ENCODE peak calls at places on chromosomes 5 and 9, in five cellular contexts. F is cardiac muscle cell, R is sigmoid colon, O is heart left ventricle, E is HCT116. N is an unnamed sample.

GRCh38 chr5:132010645-132011560 is 555 bp downstream of the ACSL6 start:
- DNase-seq in F (no peak), R (peak; percentile 63), O (no peak), E (no peak), N (peak; percentile 40)

GRCh38 chr9:108865037-108865436 is 3.0 kb downstream of the ACTL7A start:
- DNase-seq in F (no peak), R (no peak), O (no peak), E (no peak), N (no peak)

GRCh38 chr5:82551840-82552385 is 273.8 kb upstream of the RPS23 start:
- DNase-seq in F (no peak), R (no peak), O (no peak), E (no peak), N (no peak)

GRCh38 chr9:37511006-37511714 is 25.4 kb downstream of the POLR1E start:
- DNase-seq in F (peak; percentile 50), R (no peak), O (no peak), E (peak; percentile 13), N (no peak)

GRCh38 chr5:80245986-80246781 is 9.7 kb downstream of the SERINC5 start:
- DNase-seq in F (no peak), R (no peak), O (no peak), E (no peak), N (no peak)

GRCh38 chr5:34488984-34489383 is 167.1 kb upstream of the RAI14 start:
- DNase-seq in F (no peak), R (no peak), O (no peak), E (no peak), N (no peak)

GRCh38 chr9:72154468-72155281 is 5.4 kb downstream of the GDA start:
- DNase-seq in F (no peak), R (no peak), O (no peak), E (no peak), N (no peak)

GRCh38 chr5:5826911-5827310 is 404.4 kb downstream of the ICE1 start:
- DNase-seq in F (no peak), R (no peak), O (no peak), E (no peak), N (no peak)

GRCh38 chr9:11257992-11258391 is 645.2 kb upstream of the PTPRD start:
- DNase-seq in F (peak; percentile 71), R (no peak), O (no peak), E (no peak), N (no peak)

GRCh38 chr9:99130069-99130468 is 25.2 kb downstream of the TGFBR1 start:
- DNase-seq in F (no peak), R (no peak), O (no peak), E (no peak), N (no peak)

GRCh38 chr5:15683332-15683731 is 183.4 kb downstream of the FBXL7 start:
- DNase-seq in F (peak; percentile 36), R (no peak), O (peak; percentile 38), E (no peak), N (no peak)

GRCh38 chr5:134133213-134133994 is 18.9 kb downstream of the TCF7 start:
- DNase-seq in F (no peak), R (peak; percentile 50), O (no peak), E (no peak), N (no peak)

GRCh38 chr9:133528887-133529262 is 4.1 kb upstream of the MYMK start:
- DNase-seq in F (no peak), R (no peak), O (no peak), E (no peak), N (no peak)

GRCh38 chr5:111043712-111044506 is 27.6 kb upstream of the TSLP start:
- DNase-seq in F (peak; percentile 2), R (no peak), O (no peak), E (no peak), N (no peak)

GRCh38 chr9:110126986-110127864 is 80.7 kb downstream of the C9orf152 start:
- DNase-seq in F (peak; percentile 83), R (peak; percentile 92), O (peak; percentile 90), E (no peak), N (no peak)

GRCh38 chr5:176851871-176852270 is 41.5 kb downstream of the UNC5A start:
- DNase-seq in F (no peak), R (no peak), O (no peak), E (no peak), N (no peak)

GRCh38 chr9:88672874-88673695 is 138.1 kb downstream of the NXNL2 start:
- DNase-seq in F (no peak), R (no peak), O (no peak), E (no peak), N (no peak)

GRCh38 chr9:77663754-77664153 is 15.6 kb upstream of the GNA14 start:
- DNase-seq in F (no peak), R (no peak), O (peak; percentile 17), E (no peak), N (no peak)

GRCh38 chr9:137816531-137817235 is 60.9 kb upstream of the CACNA1B start:
- DNase-seq in F (no peak), R (no peak), O (no peak), E (no peak), N (no peak)

GRCh38 chr9:8734760-8735159 is 935.2 kb upstream of the DMAC1 start:
- DNase-seq in F (no peak), R (no peak), O (no peak), E (no peak), N (no peak)

GRCh38 chr5:90096415-90097081 is 313.0 kb downstream of the CETN3 start:
- DNase-seq in F (peak; percentile 63), R (no peak), O (no peak), E (peak; percentile 91), N (no peak)

DNA sequence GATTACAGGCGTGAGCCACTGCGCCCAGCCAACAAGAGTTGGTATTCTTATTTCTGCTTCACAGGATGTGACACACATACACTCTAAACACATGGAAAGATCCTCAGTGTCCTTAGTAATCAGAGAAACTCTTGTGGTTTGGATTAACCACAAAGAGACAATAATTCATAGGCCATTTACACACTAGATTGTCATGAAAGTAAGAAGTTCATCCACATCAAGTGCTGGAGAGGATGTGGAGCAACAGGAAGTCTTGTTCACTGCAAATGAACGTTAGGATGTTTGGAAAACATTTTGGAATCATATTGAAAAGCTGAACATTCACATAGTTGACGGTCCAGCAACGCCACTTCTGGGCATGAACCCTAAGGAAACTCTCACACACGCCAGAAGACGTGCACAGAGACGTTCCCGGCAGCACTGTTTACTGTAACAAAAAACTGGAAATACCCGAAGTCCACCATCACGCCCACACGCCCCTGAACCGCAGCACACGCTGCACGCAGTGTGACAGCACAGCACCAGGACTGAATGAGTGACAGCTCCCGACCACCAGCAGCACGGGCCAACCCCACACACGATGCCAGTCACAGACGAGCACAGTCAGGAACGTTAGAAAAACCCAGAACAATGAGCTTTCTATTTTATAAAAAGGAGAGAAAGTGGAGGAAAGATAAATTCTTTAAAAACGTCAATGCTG is 87.6 kb downstream of the COL23A1 start:
- DNase-seq in F (no peak), R (no peak), O (no peak), E (no peak), N (no peak)
- TF ChIP-seq CTCF in F (no peak), R (no peak), O (no peak), E (no peak), N (no peak)

GRCh38 chr5:122775713-122776084 is 819 bp downstream of the SNX2 start:
- DNase-seq in F (no peak), R (no peak), O (no peak), E (no peak), N (no peak)

GRCh38 chr5:122778157-122778556 is 3.3 kb downstream of the SNX2 start:
- DNase-seq in F (no peak), R (no peak), O (no peak), E (no peak), N (no peak)

GRCh38 chr5:122774519-122774860 is 390 bp upstream of the SNX2 start:
- DNase-seq in F (no peak), R (no peak), O (no peak), E (no peak), N (no peak)

GRCh38 chr5:122774861-122775712 is at the start of gene SNX2:
- DNase-seq in F (peak; percentile 96), R (peak; percentile 96), O (peak; percentile 95), E (peak; percentile 66), N (peak; percentile 94)

DNA sequence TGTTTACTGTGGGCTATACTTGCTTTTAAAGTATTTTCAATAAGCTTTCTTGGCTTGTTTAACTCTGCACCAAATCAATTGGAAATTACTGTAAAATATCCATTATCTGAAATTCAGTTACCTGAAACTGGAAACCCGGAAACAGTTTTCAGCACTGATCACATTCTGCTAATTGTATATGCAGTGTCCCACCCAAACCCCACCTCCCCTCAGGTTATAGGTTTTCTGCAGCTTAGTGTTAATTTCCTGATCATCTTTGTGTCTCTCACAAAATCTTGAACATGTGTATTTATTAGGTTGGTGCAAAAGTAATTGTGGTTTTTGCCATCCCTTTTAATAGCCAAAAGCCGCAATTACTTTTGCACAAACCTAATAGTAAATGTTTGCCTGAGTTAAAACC is 1.3 kb downstream of the SNX2 start:
- DNase-seq in F (no peak), R (no peak), O (no peak), E (no peak), N (no peak)
- H3K27ac ChIP-seq in F (peak overlapping the region; percentile 92), R (peak overlapping the region; percentile 94), O (peak overlapping the region; percentile 80), E (no peak overlapping the region), N (no peak overlapping the region)

DNA sequence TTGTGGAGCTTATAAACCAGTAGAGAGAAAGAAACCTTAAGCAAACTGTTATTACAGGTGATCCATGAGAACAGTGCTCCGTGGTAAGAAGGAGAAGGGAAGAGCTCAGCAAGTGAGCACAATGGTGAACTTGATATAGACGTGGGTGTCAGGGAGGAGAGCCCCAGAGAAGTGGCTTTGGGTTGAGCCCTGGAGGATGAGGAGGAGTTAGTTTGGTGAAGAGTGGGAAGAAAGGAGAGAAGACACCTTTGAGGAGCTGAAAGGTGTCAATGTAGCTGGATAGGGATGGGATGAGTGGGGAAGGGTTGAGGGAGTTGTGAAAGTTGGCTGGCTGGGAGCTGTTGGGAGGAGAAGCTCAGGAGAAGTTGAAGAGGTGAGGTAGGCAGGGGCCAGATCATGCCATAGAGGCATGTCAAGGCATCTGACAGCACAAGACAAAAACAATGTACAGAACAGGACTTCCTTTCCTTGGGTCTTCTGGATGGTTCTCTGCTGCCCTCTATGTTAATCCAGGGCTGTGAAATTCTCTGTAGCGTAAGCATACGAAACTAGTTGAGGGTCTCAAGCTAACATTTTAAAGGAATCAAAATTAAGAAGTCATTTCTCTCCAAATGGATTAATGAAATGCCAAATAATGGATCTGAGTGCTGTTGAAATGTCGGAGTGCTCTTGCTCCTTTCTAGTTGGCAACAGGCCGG is 501.9 kb downstream of the KDM4C start:
- DNase-seq in F (no peak), R (no peak), O (no peak), E (no peak), N (no peak)
- TF ChIP-seq CTCF in F (peak; percentile 21), R (no peak), O (no peak), E (peak; percentile 10), N (peak; percentile 47)

GRCh38 chr9:95044731-95045508 is 272.6 kb downstream of the FANCC start:
- DNase-seq in F (peak; percentile 90), R (no peak), O (no peak), E (no peak), N (no peak)

GRCh38 chr9:95045751-95046150 is 271.8 kb downstream of the FANCC start:
- DNase-seq in F (peak; percentile 33), R (no peak), O (no peak), E (no peak), N (no peak)

GRCh38 chr9:95049761-95050160 is 267.7 kb downstream of the FANCC start:
- DNase-seq in F (no peak), R (no peak), O (no peak), E (no peak), N (no peak)

GRCh38 chr9:95048225-95049087 is 269.1 kb downstream of the FANCC start:
- DNase-seq in F (peak; percentile 74), R (no peak), O (peak; percentile 67), E (no peak), N (no peak)

GRCh38 chr9:95047452-95048224 is 269.9 kb downstream of the FANCC start:
- DNase-seq in F (no peak), R (no peak), O (no peak), E (no peak), N (no peak)
- H3K27ac ChIP-seq in F (no peak overlapping the region), R (peak overlapping the region; percentile 99), O (peak overlapping the region; percentile 82), E (no peak overlapping the region), N (peak overlapping the region; percentile 78)

GRCh38 chr9:90832251-90832650 is 30.6 kb downstream of the SYK start:
- DNase-seq in F (no peak), R (no peak), O (no peak), E (no peak), N (no peak)
- TF ChIP-seq CTCF in F (no peak), R (no peak), O (no peak), E (no peak), N (no peak)